ENCODE peak calls at places on chromosomes 4 and X, in five cellular contexts. One of them, this sample, is unnamed.

GRCh38 chr4:169079942-169080827 is 70.1 kb upstream of the CBR4 start:
- DNase-seq in hypothalamus: peak
- DNase-seq in AG08395: peak
- DNase-seq in smooth muscle cell of the brain vasculature: peak
- DNase-seq in T-helper 2 cell treated with Interferon-gamma antibody and Interleukin-4, amounts not matched to agents 5 μg/mL and 100 μg/mL, for 36 hours: peak
- DNase-seq in this sample: peak

GRCh38 chr4:152684007-152684406 is 4.2 kb upstream of the TMEM154 start:
- DNase-seq in hypothalamus: no peak
- DNase-seq in AG08395: no peak
- DNase-seq in smooth muscle cell of the brain vasculature: no peak
- DNase-seq in T-helper 2 cell treated with Interferon-gamma antibody and Interleukin-4, amounts not matched to agents 5 μg/mL and 100 μg/mL, for 36 hours: no peak
- DNase-seq in this sample: peak

GRCh38 chr4:121863787-121864186 is 6.5 kb downstream of the BBS7 start:
- DNase-seq in hypothalamus: no peak
- DNase-seq in AG08395: no peak
- DNase-seq in smooth muscle cell of the brain vasculature: no peak
- DNase-seq in T-helper 2 cell treated with Interferon-gamma antibody and Interleukin-4, amounts not matched to agents 5 μg/mL and 100 μg/mL, for 36 hours: no peak
- DNase-seq in this sample: no peak

GRCh38 chr4:158729716-158730559 is 6.7 kb upstream of the PPID start:
- DNase-seq in hypothalamus: peak
- DNase-seq in AG08395: peak
- DNase-seq in smooth muscle cell of the brain vasculature: peak
- DNase-seq in T-helper 2 cell treated with Interferon-gamma antibody and Interleukin-4, amounts not matched to agents 5 μg/mL and 100 μg/mL, for 36 hours: peak
- DNase-seq in this sample: peak

GRCh38 chr4:19850909-19851308 is 400.8 kb upstream of the SLIT2 start:
- DNase-seq in hypothalamus: no peak
- DNase-seq in AG08395: peak
- DNase-seq in smooth muscle cell of the brain vasculature: peak
- DNase-seq in T-helper 2 cell treated with Interferon-gamma antibody and Interleukin-4, amounts not matched to agents 5 μg/mL and 100 μg/mL, for 36 hours: no peak
- DNase-seq in this sample: no peak

GRCh38 chr4:10093801-10094552 is 22.6 kb downstream of the WDR1 start:
- DNase-seq in hypothalamus: no peak
- DNase-seq in AG08395: peak
- DNase-seq in smooth muscle cell of the brain vasculature: peak
- DNase-seq in T-helper 2 cell treated with Interferon-gamma antibody and Interleukin-4, amounts not matched to agents 5 μg/mL and 100 μg/mL, for 36 hours: peak
- DNase-seq in this sample: no peak

GRCh38 chrX:87679849-87680248 is 162.2 kb downstream of the KLHL4 start:
- DNase-seq in hypothalamus: no peak
- DNase-seq in AG08395: no peak
- DNase-seq in smooth muscle cell of the brain vasculature: no peak
- DNase-seq in T-helper 2 cell treated with Interferon-gamma antibody and Interleukin-4, amounts not matched to agents 5 μg/mL and 100 μg/mL, for 36 hours: no peak
- DNase-seq in this sample: no peak

GRCh38 chr4:40316333-40316781 is 18.8 kb upstream of the CHRNA9 start:
- DNase-seq in hypothalamus: no peak
- DNase-seq in AG08395: peak
- DNase-seq in smooth muscle cell of the brain vasculature: peak
- DNase-seq in T-helper 2 cell treated with Interferon-gamma antibody and Interleukin-4, amounts not matched to agents 5 μg/mL and 100 μg/mL, for 36 hours: peak
- DNase-seq in this sample: peak

GRCh38 chr4:174523003-174523693 is 860 bp upstream of the HPGD start:
- DNase-seq in hypothalamus: no peak
- DNase-seq in AG08395: no peak
- DNase-seq in smooth muscle cell of the brain vasculature: no peak
- DNase-seq in T-helper 2 cell treated with Interferon-gamma antibody and Interleukin-4, amounts not matched to agents 5 μg/mL and 100 μg/mL, for 36 hours: no peak
- DNase-seq in this sample: peak

GRCh38 chr4:80053140-80053910 is 19.7 kb downstream of the ANTXR2 start:
- DNase-seq in hypothalamus: no peak
- DNase-seq in AG08395: no peak
- DNase-seq in smooth muscle cell of the brain vasculature: no peak
- DNase-seq in T-helper 2 cell treated with Interferon-gamma antibody and Interleukin-4, amounts not matched to agents 5 μg/mL and 100 μg/mL, for 36 hours: no peak
- DNase-seq in this sample: no peak

GRCh38 chrX:129678176-129678880 is 23.6 kb upstream of the APLN start:
- DNase-seq in hypothalamus: peak
- DNase-seq in AG08395: no peak
- DNase-seq in smooth muscle cell of the brain vasculature: no peak
- DNase-seq in T-helper 2 cell treated with Interferon-gamma antibody and Interleukin-4, amounts not matched to agents 5 μg/mL and 100 μg/mL, for 36 hours: peak
- DNase-seq in this sample: peak

GRCh38 chr4:8156617-8157016 is 2.0 kb downstream of the ABLIM2 start:
- DNase-seq in hypothalamus: no peak
- DNase-seq in AG08395: no peak
- DNase-seq in smooth muscle cell of the brain vasculature: no peak
- DNase-seq in T-helper 2 cell treated with Interferon-gamma antibody and Interleukin-4, amounts not matched to agents 5 μg/mL and 100 μg/mL, for 36 hours: no peak
- DNase-seq in this sample: no peak

GRCh38 chr4:35516102-35516501 is 728.2 kb downstream of the ARAP2 start:
- DNase-seq in hypothalamus: no peak
- DNase-seq in AG08395: no peak
- DNase-seq in smooth muscle cell of the brain vasculature: no peak
- DNase-seq in T-helper 2 cell treated with Interferon-gamma antibody and Interleukin-4, amounts not matched to agents 5 μg/mL and 100 μg/mL, for 36 hours: no peak
- DNase-seq in this sample: no peak

GRCh38 chr4:56768301-56768700 is 53.2 kb downstream of the SPINK2 start:
- DNase-seq in hypothalamus: no peak
- DNase-seq in AG08395: no peak
- DNase-seq in smooth muscle cell of the brain vasculature: no peak
- DNase-seq in T-helper 2 cell treated with Interferon-gamma antibody and Interleukin-4, amounts not matched to agents 5 μg/mL and 100 μg/mL, for 36 hours: no peak
- DNase-seq in this sample: no peak

GRCh38 chr4:111187108-111187507 is 564.2 kb upstream of the PITX2 start:
- DNase-seq in hypothalamus: no peak
- DNase-seq in AG08395: no peak
- DNase-seq in smooth muscle cell of the brain vasculature: no peak
- DNase-seq in T-helper 2 cell treated with Interferon-gamma antibody and Interleukin-4, amounts not matched to agents 5 μg/mL and 100 μg/mL, for 36 hours: no peak
- DNase-seq in this sample: no peak

GRCh38 chr4:25235401-25235800 is 1.6 kb downstream of the PI4K2B start:
- DNase-seq in hypothalamus: no peak
- DNase-seq in AG08395: no peak
- DNase-seq in smooth muscle cell of the brain vasculature: no peak
- DNase-seq in T-helper 2 cell treated with Interferon-gamma antibody and Interleukin-4, amounts not matched to agents 5 μg/mL and 100 μg/mL, for 36 hours: no peak
- DNase-seq in this sample: no peak

GRCh38 chr4:41455215-41455614 is 82.7 kb upstream of the LIMCH1 start:
- DNase-seq in hypothalamus: no peak
- DNase-seq in AG08395: no peak
- DNase-seq in smooth muscle cell of the brain vasculature: no peak
- DNase-seq in T-helper 2 cell treated with Interferon-gamma antibody and Interleukin-4, amounts not matched to agents 5 μg/mL and 100 μg/mL, for 36 hours: no peak
- DNase-seq in this sample: no peak

GRCh38 chr4:92172203-92172602 is 131.6 kb upstream of the GRID2 start:
- DNase-seq in hypothalamus: no peak
- DNase-seq in AG08395: no peak
- DNase-seq in smooth muscle cell of the brain vasculature: no peak
- DNase-seq in T-helper 2 cell treated with Interferon-gamma antibody and Interleukin-4, amounts not matched to agents 5 μg/mL and 100 μg/mL, for 36 hours: no peak
- DNase-seq in this sample: no peak

GRCh38 chr4:142043509-142043908 is 407.1 kb downstream of the IL15 start:
- DNase-seq in hypothalamus: no peak
- DNase-seq in AG08395: peak
- DNase-seq in smooth muscle cell of the brain vasculature: no peak
- DNase-seq in T-helper 2 cell treated with Interferon-gamma antibody and Interleukin-4, amounts not matched to agents 5 μg/mL and 100 μg/mL, for 36 hours: no peak
- DNase-seq in this sample: no peak

GRCh38 chr4:71184195-71184781 is 154.5 kb upstream of the SLC4A4 start:
- DNase-seq in hypothalamus: peak
- DNase-seq in AG08395: peak
- DNase-seq in smooth muscle cell of the brain vasculature: no peak
- DNase-seq in T-helper 2 cell treated with Interferon-gamma antibody and Interleukin-4, amounts not matched to agents 5 μg/mL and 100 μg/mL, for 36 hours: no peak
- DNase-seq in this sample: peak

GRCh38 chrX:129957241-129958099 is 25.0 kb upstream of the BCORL1 start:
- DNase-seq in hypothalamus: peak
- DNase-seq in AG08395: peak
- DNase-seq in smooth muscle cell of the brain vasculature: no peak
- DNase-seq in T-helper 2 cell treated with Interferon-gamma antibody and Interleukin-4, amounts not matched to agents 5 μg/mL and 100 μg/mL, for 36 hours: peak
- DNase-seq in this sample: peak

GRCh38 chrX:132740316-132741123 is 217.9 kb downstream of the HS6ST2 start:
- DNase-seq in hypothalamus: no peak
- DNase-seq in AG08395: no peak
- DNase-seq in smooth muscle cell of the brain vasculature: no peak
- DNase-seq in T-helper 2 cell treated with Interferon-gamma antibody and Interleukin-4, amounts not matched to agents 5 μg/mL and 100 μg/mL, for 36 hours: no peak
- DNase-seq in this sample: no peak

GRCh38 chrX:115040417-115040816 is 23.0 kb upstream of the IL13RA2 start:
- DNase-seq in hypothalamus: no peak
- DNase-seq in AG08395: no peak
- DNase-seq in smooth muscle cell of the brain vasculature: no peak
- DNase-seq in T-helper 2 cell treated with Interferon-gamma antibody and Interleukin-4, amounts not matched to agents 5 μg/mL and 100 μg/mL, for 36 hours: no peak
- DNase-seq in this sample: no peak

GRCh38 chrX:17637235-17637634 is 100.1 kb upstream of the SCML1 start:
- DNase-seq in hypothalamus: no peak
- DNase-seq in AG08395: no peak
- DNase-seq in smooth muscle cell of the brain vasculature: no peak
- DNase-seq in T-helper 2 cell treated with Interferon-gamma antibody and Interleukin-4, amounts not matched to agents 5 μg/mL and 100 μg/mL, for 36 hours: no peak
- DNase-seq in this sample: no peak

GRCh38 chr4:177271091-177271490 is 38.6 kb upstream of the NEIL3 start:
- DNase-seq in hypothalamus: no peak
- DNase-seq in AG08395: no peak
- DNase-seq in smooth muscle cell of the brain vasculature: no peak
- DNase-seq in T-helper 2 cell treated with Interferon-gamma antibody and Interleukin-4, amounts not matched to agents 5 μg/mL and 100 μg/mL, for 36 hours: no peak
- DNase-seq in this sample: no peak

GRCh38 chr4:113540859-113541258 is 220.7 kb downstream of the CAMK2D start:
- DNase-seq in hypothalamus: no peak
- DNase-seq in AG08395: no peak
- DNase-seq in smooth muscle cell of the brain vasculature: no peak
- DNase-seq in T-helper 2 cell treated with Interferon-gamma antibody and Interleukin-4, amounts not matched to agents 5 μg/mL and 100 μg/mL, for 36 hours: peak
- DNase-seq in this sample: peak

GRCh38 chr4:37827030-37827705 is 682 bp downstream of the PGM2 start:
- DNase-seq in hypothalamus: no peak
- DNase-seq in AG08395: peak
- DNase-seq in smooth muscle cell of the brain vasculature: no peak
- DNase-seq in T-helper 2 cell treated with Interferon-gamma antibody and Interleukin-4, amounts not matched to agents 5 μg/mL and 100 μg/mL, for 36 hours: no peak
- DNase-seq in this sample: peak

GRCh38 chr4:82423245-82424054 is 6.8 kb downstream of the HNRNPDL start:
- DNase-seq in hypothalamus: no peak
- DNase-seq in AG08395: peak
- DNase-seq in smooth muscle cell of the brain vasculature: no peak
- DNase-seq in T-helper 2 cell treated with Interferon-gamma antibody and Interleukin-4, amounts not matched to agents 5 μg/mL and 100 μg/mL, for 36 hours: no peak
- DNase-seq in this sample: no peak

GRCh38 chr4:40241936-40242590 is 45.2 kb downstream of the RHOH start:
- DNase-seq in hypothalamus: no peak
- DNase-seq in AG08395: peak
- DNase-seq in smooth muscle cell of the brain vasculature: no peak
- DNase-seq in T-helper 2 cell treated with Interferon-gamma antibody and Interleukin-4, amounts not matched to agents 5 μg/mL and 100 μg/mL, for 36 hours: no peak
- DNase-seq in this sample: peak

GRCh38 chrX:307261-308111 is 11.1 kb downstream of the GTPBP6 start:
- DNase-seq in hypothalamus: no peak
- DNase-seq in AG08395: no peak
- DNase-seq in smooth muscle cell of the brain vasculature: no peak
- DNase-seq in T-helper 2 cell treated with Interferon-gamma antibody and Interleukin-4, amounts not matched to agents 5 μg/mL and 100 μg/mL, for 36 hours: no peak
- DNase-seq in this sample: no peak

GRCh38 chr4:99845708-99846469 is 29.3 kb downstream of the DAPP1 start:
- DNase-seq in hypothalamus: no peak
- DNase-seq in AG08395: no peak
- DNase-seq in smooth muscle cell of the brain vasculature: no peak
- DNase-seq in T-helper 2 cell treated with Interferon-gamma antibody and Interleukin-4, amounts not matched to agents 5 μg/mL and 100 μg/mL, for 36 hours: no peak
- DNase-seq in this sample: peak

GRCh38 chr4:173434226-173434625 is 35.3 kb upstream of the SCRG1 start:
- DNase-seq in hypothalamus: no peak
- DNase-seq in AG08395: no peak
- DNase-seq in smooth muscle cell of the brain vasculature: no peak
- DNase-seq in T-helper 2 cell treated with Interferon-gamma antibody and Interleukin-4, amounts not matched to agents 5 μg/mL and 100 μg/mL, for 36 hours: no peak
- DNase-seq in this sample: no peak

GRCh38 chr4:103002551-103002950 is 17.0 kb downstream of the SLC9B1 start:
- DNase-seq in hypothalamus: no peak
- DNase-seq in AG08395: peak
- DNase-seq in smooth muscle cell of the brain vasculature: peak
- DNase-seq in T-helper 2 cell treated with Interferon-gamma antibody and Interleukin-4, amounts not matched to agents 5 μg/mL and 100 μg/mL, for 36 hours: no peak
- DNase-seq in this sample: no peak

GRCh38 chr4:19961092-19961491 is 290.6 kb upstream of the SLIT2 start:
- DNase-seq in hypothalamus: no peak
- DNase-seq in AG08395: peak
- DNase-seq in smooth muscle cell of the brain vasculature: no peak
- DNase-seq in T-helper 2 cell treated with Interferon-gamma antibody and Interleukin-4, amounts not matched to agents 5 μg/mL and 100 μg/mL, for 36 hours: no peak
- DNase-seq in this sample: no peak